ENCODE peak calls at places on chromosomes 11 and 22, in seven cellular contexts. D, I, Y, B, S, M and U are unnamed samples. For H3K4me1, the result is how much of the 10 kb centered on the place peaks cover.

GRCh38 chr11:33412231-33412630 is 155.1 kb downstream of the HIPK3 start:
- DNase-seq in S (no peak), M (no peak), B (no peak), Y (no peak), D (no peak), I (no peak), U (no peak)

GRCh38 chr22:49728566-49729271 is 99.0 kb downstream of the BRD1 start:
- DNase-seq in B (no peak), S (peak), Y (no peak), M (no peak), I (no peak), D (no peak), U (no peak)

GRCh38 chr11:101974255-101974654 is 57.9 kb upstream of the ANGPTL5 start:
- DNase-seq in Y (no peak), I (no peak), B (no peak), M (no peak), S (no peak), D (no peak), U (no peak)

GRCh38 chr11:5125221-5125620 is 12.9 kb downstream of the OR52A5 start:
- DNase-seq in Y (no peak), B (no peak), S (no peak), I (no peak), D (no peak), M (no peak), U (no peak)

GRCh38 chr22:41521166-41521565 is 23.1 kb downstream of the POLR3H start:
- DNase-seq in D (no peak), Y (no peak), S (no peak), I (no peak), B (no peak), M (no peak), U (no peak)

GRCh38 chr11:112797653-112798293 is 163.4 kb upstream of the NCAM1 start:
- DNase-seq in S (no peak), Y (no peak), D (no peak), B (no peak), M (peak), I (no peak), U (no peak)

GRCh38 chr11:133399855-133400625 is 132.3 kb downstream of the OPCML start:
- DNase-seq in M (no peak), Y (no peak), B (no peak), D (no peak), S (no peak), I (no peak), U (no peak)

GRCh38 chr22:29310065-29310862 is 3.8 kb downstream of the GAS2L1 start:
- DNase-seq in D (no peak), S (no peak), Y (no peak), I (no peak), B (no peak), M (no peak), U (no peak)

GRCh38 chr11:73334244-73335203 is 26.4 kb downstream of the ARHGEF17 start:
- DNase-seq in S (peak), B (peak), D (peak), I (no peak), Y (peak), M (peak), U (peak)

GRCh38 chr11:75430692-75431532 is 2.1 kb downstream of the KLHL35 start:
- DNase-seq in M (no peak), Y (no peak), S (no peak), B (no peak), D (no peak), I (no peak), U (no peak)

GRCh38 chr11:32081129-32081641 is 9.7 kb upstream of the RCN1 start:
- DNase-seq in D (no peak), S (no peak), M (no peak), Y (no peak), B (no peak), I (no peak), U (no peak)

GRCh38 chr11:79244175-79244804 is 196.5 kb downstream of the TENM4 start:
- DNase-seq in S (no peak), B (no peak), D (no peak), M (no peak), I (no peak), Y (peak), U (no peak)

GRCh38 chr22:49678137-49678841 is 149.4 kb downstream of the BRD1 start:
- DNase-seq in Y (no peak), D (no peak), S (no peak), M (no peak), I (no peak), B (no peak), U (peak)

GRCh38 chr11:14229472-14229871 is 129.5 kb downstream of the RRAS2 start:
- DNase-seq in B (no peak), M (no peak), Y (no peak), D (no peak), S (no peak), I (no peak), U (no peak)

GRCh38 chr11:117096140-117096972 is 1.9 kb downstream of the SIK3 start:
- DNase-seq in I (peak), Y (no peak), M (no peak), D (peak), S (no peak), B (peak), U (no peak)

GRCh38 chr11:118295834-118296454 is 8.6 kb upstream of the CD3E start:
- DNase-seq in B (peak), I (no peak), D (peak), M (no peak), S (no peak), Y (no peak), U (no peak)

GRCh38 chr11:57903441-57904123 is 120.1 kb upstream of the OR9Q1 start:
- DNase-seq in S (peak), I (no peak), B (peak), D (peak), Y (no peak), M (no peak), U (peak)

GRCh38 chr22:22749167-22749758 is 104.8 kb downstream of the GGTLC2 start:
- DNase-seq in S (no peak), Y (no peak), D (no peak), M (no peak), I (no peak), B (no peak), U (no peak)
- H3K4me1 ChIP-seq in S (under half), Y (under half), D (under half), M (under half), I (under half), B (under half), U (under half)

GRCh38 chr22:23077627-23078461 is 7.5 kb downstream of the GNAZ start:
- DNase-seq in I (no peak), B (no peak), M (no peak), D (no peak), Y (no peak), S (no peak), U (no peak)

GRCh38 chr22:23079814-23080521 is 9.6 kb downstream of the GNAZ start:
- DNase-seq in I (no peak), M (no peak), S (no peak), Y (no peak), D (no peak), B (no peak), U (no peak)

GRCh38 chr22:23079240-23079768 is 9.0 kb downstream of the GNAZ start:
- DNase-seq in Y (no peak), M (no peak), S (no peak), B (no peak), D (no peak), I (no peak), U (no peak)

GRCh38 chr22:23076896-23077572 is 6.7 kb downstream of the GNAZ start:
- DNase-seq in I (no peak), Y (no peak), D (no peak), S (no peak), M (no peak), B (no peak), U (no peak)

GRCh38 chr22:23078462-23078787 is 8.1 kb downstream of the GNAZ start:
- DNase-seq in M (no peak), Y (no peak), D (no peak), I (no peak), S (no peak), B (no peak), U (no peak)
- H3K4me1 ChIP-seq in M (under half), Y (under half), D (under half), I (under half), S (under half), B (under half), U (under half)

GRCh38 chr11:62707277-62707771 is at the start of the genes BSCL2 and GNG3:
- DNase-seq in D (no peak), Y (no peak), S (no peak), I (no peak), B (no peak), M (peak), U (no peak)
- H3K4me1 ChIP-seq in D (half or more), Y (under half), S (under half), I (under half), B (under half), M (under half), U (under half)

DNA sequence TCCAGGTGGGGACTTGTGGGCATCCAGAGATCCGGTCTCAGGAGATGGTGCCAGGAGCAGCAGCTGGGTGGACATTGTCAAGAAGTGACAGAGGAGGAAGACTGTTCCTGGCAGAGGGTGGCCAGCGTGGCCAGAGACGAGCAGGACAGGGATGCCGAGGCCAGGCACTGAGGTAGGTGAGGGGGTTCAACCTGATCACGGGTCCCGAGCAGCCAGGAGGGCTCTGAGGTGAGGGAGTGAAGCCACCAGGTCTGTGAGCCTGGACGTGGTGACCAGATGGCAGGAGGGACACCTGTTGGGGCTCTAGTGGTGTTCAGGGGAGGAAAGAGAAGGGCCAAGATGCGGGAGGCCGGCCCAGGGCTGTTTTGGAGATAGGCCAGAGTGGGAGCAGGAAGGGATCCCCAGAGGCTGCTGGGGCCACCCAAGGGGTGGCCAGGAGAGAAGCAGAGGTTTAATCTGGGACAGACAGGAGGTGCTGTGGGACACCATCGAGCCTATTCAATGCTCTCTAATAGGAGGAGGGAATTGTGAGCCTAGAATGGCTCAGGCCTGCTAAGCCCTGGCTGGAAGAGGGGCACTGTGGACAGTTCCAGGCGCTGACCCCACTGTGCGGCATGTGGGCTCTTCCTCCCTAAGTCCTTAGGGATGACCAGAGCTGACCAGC is 6.3 kb downstream of the PPM1F start:
- DNase-seq in S (no peak), I (no peak), M (no peak), B (no peak), Y (no peak), D (no peak), U (no peak)
- H3K4me1 ChIP-seq in S (under half), I (under half), M (under half), B (under half), Y (half or more), D (under half), U (half or more)

GRCh38 chr11:12724301-12725046 is 50.3 kb downstream of the TEAD1 start:
- DNase-seq in B (peak), I (no peak), D (peak), M (no peak), S (peak), Y (peak), U (peak)

GRCh38 chr11:12728417-12728816 is 54.2 kb downstream of the TEAD1 start:
- DNase-seq in M (no peak), I (no peak), D (no peak), Y (no peak), S (no peak), B (no peak), U (no peak)

GRCh38 chr11:12725047-12725862 is 51.0 kb downstream of the TEAD1 start:
- DNase-seq in Y (no peak), B (no peak), S (no peak), D (no peak), M (no peak), I (no peak), U (no peak)

GRCh38 chr11:12727556-12728070 is 53.4 kb downstream of the TEAD1 start:
- DNase-seq in M (no peak), S (no peak), B (no peak), Y (no peak), I (no peak), D (no peak), U (no peak)

DNA sequence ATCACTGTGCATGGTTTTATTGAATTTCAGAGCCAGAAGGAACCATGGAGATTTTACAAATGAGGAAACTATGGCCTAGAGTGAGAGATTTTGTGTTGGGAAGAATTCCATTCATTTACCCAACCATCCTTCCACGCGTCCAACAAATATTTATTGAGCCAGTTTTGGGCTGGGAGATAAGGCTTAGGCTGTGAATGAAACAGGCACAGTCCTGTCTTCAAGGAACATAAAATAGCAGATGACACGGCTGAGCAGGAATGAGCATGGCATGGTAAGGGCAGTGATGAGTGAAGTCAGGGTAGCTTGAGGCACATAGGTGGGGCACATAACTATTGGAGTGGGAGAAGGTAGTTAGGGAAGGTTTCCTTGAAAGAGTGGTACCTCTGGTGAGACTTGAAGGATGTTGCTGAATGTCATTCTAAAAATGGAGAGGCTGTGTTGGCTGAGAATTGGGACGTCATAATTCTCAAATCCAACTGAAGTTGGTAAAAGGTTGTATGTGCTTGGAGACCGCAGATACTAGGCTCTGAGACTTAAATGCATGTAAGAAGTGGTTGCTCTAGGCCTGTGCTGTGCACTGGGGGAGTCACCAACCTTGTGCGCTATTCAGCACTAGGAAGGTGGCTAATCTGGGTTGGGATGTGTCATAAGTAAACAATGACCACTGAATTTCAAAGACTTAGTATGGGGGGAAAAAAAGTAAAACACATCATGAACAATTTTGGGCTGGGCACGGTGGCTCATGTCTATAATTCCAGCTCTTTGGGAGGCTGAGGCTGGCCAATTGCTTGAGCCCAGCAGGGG is 51.8 kb downstream of the TEAD1 start:
- DNase-seq in B (no peak), S (no peak), M (no peak), I (no peak), Y (no peak), D (no peak), U (no peak)
- H3K4me1 ChIP-seq in B (under half), S (under half), M (under half), I (under half), Y (half or more), D (under half), U (half or more)

GRCh38 chr22:30880181-30880601 is 88.4 kb downstream of the MORC2 start:
- DNase-seq in D (no peak), S (no peak), M (no peak), I (no peak), Y (no peak), B (no peak), U (no peak)
- H3K4me1 ChIP-seq in D (under half), S (under half), M (under half), I (under half), Y (under half), B (under half), U (under half)

GRCh38 chr11:65896009-65896999 is 3.9 kb downstream of the FOSL1 start:
- DNase-seq in M (no peak), I (no peak), S (no peak), Y (no peak), B (no peak), D (no peak), U (no peak)
- H3K4me1 ChIP-seq in M (under half), I (half or more), S (under half), Y (half or more), B (under half), D (under half), U (half or more)

GRCh38 chr22:39245130-39246039 is 603 bp upstream of the PDGFB start:
- DNase-seq in I (no peak), S (no peak), Y (no peak), D (no peak), B (no peak), M (no peak), U (no peak)
- H3K4me1 ChIP-seq in I (under half), S (under half), Y (half or more), D (half or more), B (under half), M (under half), U (half or more)

GRCh38 chr11:312092-312816 is 1.6 kb upstream of the IFITM1 start:
- DNase-seq in Y (no peak), S (no peak), M (no peak), I (no peak), B (no peak), D (no peak), U (no peak)
- H3K4me1 ChIP-seq in Y (half or more), S (under half), M (under half), I (half or more), B (under half), D (under half), U (half or more)